ENCODE peak calls at places on chromosomes 4 and X, in four cellular contexts. One of them, this sample, is unnamed.

GRCh38 chr4:138736362-138736761 is 279.2 kb upstream of the NOCT start:
- DNase-seq in stomach: no peak
- DNase-seq in K562: no peak
- DNase-seq in heart left ventricle: no peak
- DNase-seq in this sample: no peak

GRCh38 chr4:22474636-22475310 is 41.1 kb downstream of the ADGRA3 start:
- DNase-seq in stomach: no peak
- DNase-seq in K562: no peak
- DNase-seq in heart left ventricle: no peak
- DNase-seq in this sample: no peak

GRCh38 chr4:172599554-172599953 is 569.1 kb upstream of the GALNT7 start:
- DNase-seq in stomach: no peak
- DNase-seq in K562: no peak
- DNase-seq in heart left ventricle: no peak
- DNase-seq in this sample: no peak

GRCh38 chr4:71389149-71389840 is 50.5 kb downstream of the SLC4A4 start:
- DNase-seq in stomach: peak
- DNase-seq in K562: no peak
- DNase-seq in heart left ventricle: no peak
- DNase-seq in this sample: no peak

GRCh38 chr4:71498002-71498401 is 159.2 kb downstream of the SLC4A4 start:
- DNase-seq in stomach: no peak
- DNase-seq in K562: no peak
- DNase-seq in heart left ventricle: no peak
- DNase-seq in this sample: no peak

GRCh38 chr4:39542633-39543393 is 15.6 kb upstream of the UGDH start:
- DNase-seq in stomach: peak
- DNase-seq in K562: no peak
- DNase-seq in heart left ventricle: no peak
- DNase-seq in this sample: no peak

GRCh38 chr4:21964762-21965319 is 16.3 kb upstream of the KCNIP4 start:
- DNase-seq in stomach: no peak
- DNase-seq in K562: no peak
- DNase-seq in heart left ventricle: no peak
- DNase-seq in this sample: no peak

GRCh38 chr4:118113220-118113619 is 78.9 kb downstream of the NDST3 start:
- DNase-seq in stomach: no peak
- DNase-seq in K562: no peak
- DNase-seq in heart left ventricle: no peak
- DNase-seq in this sample: no peak

GRCh38 chr4:127498366-127498765 is 134.4 kb upstream of the INTU start:
- DNase-seq in stomach: no peak
- DNase-seq in K562: no peak
- DNase-seq in heart left ventricle: no peak
- DNase-seq in this sample: no peak

GRCh38 chrX:102950908-102951866 is 14.1 kb downstream of the RAB40AL start:
- DNase-seq in stomach: peak
- DNase-seq in K562: peak
- DNase-seq in heart left ventricle: no peak
- DNase-seq in this sample: peak

GRCh38 chrX:87403551-87403950 is 114.1 kb upstream of the KLHL4 start:
- DNase-seq in stomach: no peak
- DNase-seq in K562: no peak
- DNase-seq in heart left ventricle: no peak
- DNase-seq in this sample: no peak

GRCh38 chr4:173243321-173243720 is 74.7 kb downstream of the GALNT7 start:
- DNase-seq in stomach: no peak
- DNase-seq in K562: no peak
- DNase-seq in heart left ventricle: no peak
- DNase-seq in this sample: no peak

GRCh38 chr4:2995546-2996265 is 32.3 kb downstream of the GRK4 start:
- DNase-seq in stomach: no peak
- DNase-seq in K562: no peak
- DNase-seq in heart left ventricle: no peak
- DNase-seq in this sample: no peak

GRCh38 chrX:57573754-57574153 is 18.1 kb upstream of the ZXDB start:
- DNase-seq in stomach: no peak
- DNase-seq in K562: no peak
- DNase-seq in heart left ventricle: no peak
- DNase-seq in this sample: peak

GRCh38 chr4:57023104-57023503 is 44.4 kb downstream of the POLR2B start:
- DNase-seq in stomach: no peak
- DNase-seq in K562: no peak
- DNase-seq in heart left ventricle: no peak
- DNase-seq in this sample: no peak

GRCh38 chr4:107862658-107863057 is 37.9 kb downstream of the SGMS2 start:
- DNase-seq in stomach: peak
- DNase-seq in K562: no peak
- DNase-seq in heart left ventricle: peak
- DNase-seq in this sample: no peak

GRCh38 chrX:45849261-45849660 is 648.6 kb upstream of the DIPK2B start:
- DNase-seq in stomach: no peak
- DNase-seq in K562: peak
- DNase-seq in heart left ventricle: no peak
- DNase-seq in this sample: no peak

GRCh38 chrX:40663880-40664630 is 16.7 kb upstream of the CXorf38 start:
- DNase-seq in stomach: no peak
- DNase-seq in K562: peak
- DNase-seq in heart left ventricle: no peak
- DNase-seq in this sample: no peak

GRCh38 chr4:25500626-25501318 is 123.7 kb downstream of the ANAPC4 start:
- DNase-seq in stomach: no peak
- DNase-seq in K562: no peak
- DNase-seq in heart left ventricle: no peak
- DNase-seq in this sample: no peak

GRCh38 chr4:142516686-142517145 is 329.4 kb downstream of the INPP4B start:
- DNase-seq in stomach: no peak
- DNase-seq in K562: no peak
- DNase-seq in heart left ventricle: no peak
- DNase-seq in this sample: no peak

GRCh38 chrX:148600131-148600530 is 99.7 kb downstream of the AFF2 start:
- DNase-seq in stomach: no peak
- DNase-seq in K562: no peak
- DNase-seq in heart left ventricle: no peak
- DNase-seq in this sample: no peak

GRCh38 chr4:94892051-94892450 is 134.3 kb downstream of the BMPR1B start:
- DNase-seq in stomach: no peak
- DNase-seq in K562: no peak
- DNase-seq in heart left ventricle: no peak
- DNase-seq in this sample: no peak

GRCh38 chr4:48223633-48224295 is 45.9 kb downstream of the TEC start:
- DNase-seq in stomach: no peak
- DNase-seq in K562: no peak
- DNase-seq in heart left ventricle: no peak
- DNase-seq in this sample: no peak

GRCh38 chr4:83128235-83128929 is 13.9 kb upstream of the PLAC8 start:
- DNase-seq in stomach: no peak
- DNase-seq in K562: no peak
- DNase-seq in heart left ventricle: no peak
- DNase-seq in this sample: no peak

GRCh38 chrX:117096528-117096927 is 633.8 kb upstream of the CT83 start:
- DNase-seq in stomach: no peak
- DNase-seq in K562: no peak
- DNase-seq in heart left ventricle: no peak
- DNase-seq in this sample: no peak

GRCh38 chr4:145840162-145840768 is 98.4 kb downstream of the ZNF827 start:
- DNase-seq in stomach: no peak
- DNase-seq in K562: peak
- DNase-seq in heart left ventricle: no peak
- DNase-seq in this sample: peak

GRCh38 chr4:42786350-42787070 is 106.0 kb upstream of the GRXCR1 start:
- DNase-seq in stomach: no peak
- DNase-seq in K562: no peak
- DNase-seq in heart left ventricle: no peak
- DNase-seq in this sample: no peak

GRCh38 chr4:1204828-1205591 is 32.6 kb upstream of the SPON2 start:
- DNase-seq in stomach: peak
- DNase-seq in K562: no peak
- DNase-seq in heart left ventricle: peak
- DNase-seq in this sample: no peak
- TF ChIP-seq POLR2A in stomach: no peak
- TF ChIP-seq POLR2A in K562: no peak
- TF ChIP-seq POLR2A in heart left ventricle: no peak
- TF ChIP-seq POLR2A in this sample: no peak

GRCh38 chrX:154546354-154547244 is at the start of gene G6PD:
- DNase-seq in stomach: peak
- DNase-seq in K562: peak
- DNase-seq in heart left ventricle: no peak
- DNase-seq in this sample: peak
- TF ChIP-seq POLR2A in stomach: no peak
- TF ChIP-seq POLR2A in K562: peak
- TF ChIP-seq POLR2A in heart left ventricle: no peak
- TF ChIP-seq POLR2A in this sample: peak

GRCh38 chr4:169100656-169101055 is 90.6 kb upstream of the CBR4 start:
- DNase-seq in stomach: no peak
- DNase-seq in K562: no peak
- DNase-seq in heart left ventricle: no peak
- DNase-seq in this sample: peak

GRCh38 chr4:169096221-169096620 is 86.2 kb upstream of the CBR4 start:
- DNase-seq in stomach: no peak
- DNase-seq in K562: no peak
- DNase-seq in heart left ventricle: no peak
- DNase-seq in this sample: no peak

GRCh38 chr4:169099775-169100180 is 89.7 kb upstream of the CBR4 start:
- DNase-seq in stomach: no peak
- DNase-seq in K562: no peak
- DNase-seq in heart left ventricle: no peak
- DNase-seq in this sample: no peak

GRCh38 chr4:169098969-169099685 is 89.1 kb upstream of the CBR4 start:
- DNase-seq in stomach: no peak
- DNase-seq in K562: no peak
- DNase-seq in heart left ventricle: no peak
- DNase-seq in this sample: no peak

GRCh38 chr4:169098054-169098896 is 88.2 kb upstream of the CBR4 start:
- DNase-seq in stomach: no peak
- DNase-seq in K562: no peak
- DNase-seq in heart left ventricle: no peak
- DNase-seq in this sample: no peak
- TF ChIP-seq POLR2A in stomach: no peak
- TF ChIP-seq POLR2A in K562: no peak
- TF ChIP-seq POLR2A in heart left ventricle: no peak
- TF ChIP-seq POLR2A in this sample: no peak

GRCh38 chrX:154375156-154375504 is 696 bp upstream of the FLNA start:
- DNase-seq in stomach: no peak
- DNase-seq in K562: no peak
- DNase-seq in heart left ventricle: no peak
- DNase-seq in this sample: no peak

GRCh38 chrX:154371771-154372300 is 2.6 kb downstream of the FLNA start:
- DNase-seq in stomach: no peak
- DNase-seq in K562: no peak
- DNase-seq in heart left ventricle: no peak
- DNase-seq in this sample: no peak

GRCh38 chrX:154374361-154375155 is at the start of gene FLNA:
- DNase-seq in stomach: peak
- DNase-seq in K562: peak
- DNase-seq in heart left ventricle: no peak
- DNase-seq in this sample: peak

GRCh38 chrX:154372612-154373022 is 1.8 kb downstream of the FLNA start:
- DNase-seq in stomach: no peak
- DNase-seq in K562: no peak
- DNase-seq in heart left ventricle: no peak
- DNase-seq in this sample: peak

GRCh38 chrX:154373340-154374306 is 811 bp downstream of the FLNA start:
- DNase-seq in stomach: peak
- DNase-seq in K562: peak
- DNase-seq in heart left ventricle: peak
- DNase-seq in this sample: peak
- TF ChIP-seq POLR2A in stomach: no peak
- TF ChIP-seq POLR2A in K562: no peak
- TF ChIP-seq POLR2A in heart left ventricle: no peak
- TF ChIP-seq POLR2A in this sample: no peak